ENCODE peak calls at places on chromosome 1, in eight cellular contexts. One of them, this sample, is unnamed. For H4K20me1 and H3K36me3, the result is how much of the 10 kb centered on the place peaks cover.

GRCh38 chr1:82485591-82486369 is 685.0 kb downstream of the ADGRL2 start:
- DNase-seq in PC-3: peak
- DNase-seq in neural progenitor cell: peak
- DNase-seq in HCT116: no peak
- DNase-seq in K562: no peak
- DNase-seq in GM23248: peak
- DNase-seq in MM.1S: no peak
- DNase-seq in SK-N-SH: no peak
- DNase-seq in this sample: no peak

GRCh38 chr1:83747853-83748482 is 251.0 kb downstream of the TTLL7 start:
- DNase-seq in PC-3: no peak
- DNase-seq in neural progenitor cell: peak
- DNase-seq in SK-N-SH: peak
- DNase-seq in HCT116: no peak
- DNase-seq in GM23248: no peak
- DNase-seq in MM.1S: no peak
- DNase-seq in K562: no peak
- DNase-seq in this sample: no peak

GRCh38 chr1:201503397-201504176 is 3.3 kb downstream of the CSRP1 start:
- DNase-seq in SK-N-SH: no peak
- DNase-seq in K562: no peak
- DNase-seq in PC-3: peak
- DNase-seq in neural progenitor cell: peak
- DNase-seq in MM.1S: no peak
- DNase-seq in HCT116: no peak
- DNase-seq in GM23248: peak
- DNase-seq in this sample: no peak

GRCh38 chr1:205250699-205251098 is 23.0 kb downstream of the TMCC2 start:
- DNase-seq in GM23248: no peak
- DNase-seq in SK-N-SH: no peak
- DNase-seq in HCT116: no peak
- DNase-seq in PC-3: no peak
- DNase-seq in neural progenitor cell: no peak
- DNase-seq in MM.1S: no peak
- DNase-seq in K562: no peak
- DNase-seq in this sample: no peak

GRCh38 chr1:81702903-81703302 is 97.8 kb upstream of the ADGRL2 start:
- DNase-seq in SK-N-SH: no peak
- DNase-seq in PC-3: peak
- DNase-seq in HCT116: no peak
- DNase-seq in K562: no peak
- DNase-seq in GM23248: peak
- DNase-seq in MM.1S: no peak
- DNase-seq in neural progenitor cell: no peak
- DNase-seq in this sample: no peak

GRCh38 chr1:88731475-88731874 is 47.4 kb downstream of the PKN2 start:
- DNase-seq in SK-N-SH: no peak
- DNase-seq in HCT116: no peak
- DNase-seq in K562: peak
- DNase-seq in PC-3: peak
- DNase-seq in MM.1S: no peak
- DNase-seq in GM23248: peak
- DNase-seq in neural progenitor cell: no peak
- DNase-seq in this sample: no peak

GRCh38 chr1:211515090-211516023 is 23.4 kb upstream of the RD3 start:
- DNase-seq in HCT116: peak
- DNase-seq in GM23248: peak
- DNase-seq in PC-3: peak
- DNase-seq in neural progenitor cell: peak
- DNase-seq in MM.1S: peak
- DNase-seq in K562: peak
- DNase-seq in SK-N-SH: peak
- DNase-seq in this sample: peak

GRCh38 chr1:152179566-152179965 is 20.5 kb upstream of the RPTN start:
- DNase-seq in MM.1S: no peak
- DNase-seq in GM23248: peak
- DNase-seq in HCT116: no peak
- DNase-seq in K562: no peak
- DNase-seq in PC-3: no peak
- DNase-seq in SK-N-SH: no peak
- DNase-seq in neural progenitor cell: no peak
- DNase-seq in this sample: no peak

GRCh38 chr1:223350361-223350908 is 13.5 kb downstream of the SUSD4 start:
- DNase-seq in neural progenitor cell: no peak
- DNase-seq in MM.1S: no peak
- DNase-seq in SK-N-SH: no peak
- DNase-seq in HCT116: no peak
- DNase-seq in GM23248: no peak
- DNase-seq in K562: no peak
- DNase-seq in PC-3: no peak
- DNase-seq in this sample: no peak

GRCh38 chr1:150820710-150821521 is 12.9 kb upstream of the CTSK start:
- DNase-seq in GM23248: peak
- DNase-seq in PC-3: peak
- DNase-seq in neural progenitor cell: no peak
- DNase-seq in K562: no peak
- DNase-seq in MM.1S: no peak
- DNase-seq in HCT116: no peak
- DNase-seq in SK-N-SH: no peak
- DNase-seq in this sample: no peak

GRCh38 chr1:29793653-29794348 is 557.5 kb downstream of the PTPRU start:
- DNase-seq in K562: no peak
- DNase-seq in PC-3: no peak
- DNase-seq in neural progenitor cell: no peak
- DNase-seq in GM23248: no peak
- DNase-seq in MM.1S: no peak
- DNase-seq in SK-N-SH: no peak
- DNase-seq in HCT116: no peak
- DNase-seq in this sample: no peak

GRCh38 chr1:205398586-205398985 is 23.3 kb downstream of the LEMD1 start:
- DNase-seq in neural progenitor cell: no peak
- DNase-seq in HCT116: no peak
- DNase-seq in MM.1S: no peak
- DNase-seq in K562: no peak
- DNase-seq in GM23248: no peak
- DNase-seq in SK-N-SH: no peak
- DNase-seq in PC-3: no peak
- DNase-seq in this sample: no peak

GRCh38 chr1:212667223-212668139 is 32.2 kb downstream of the BATF3 start:
- DNase-seq in K562: no peak
- DNase-seq in MM.1S: no peak
- DNase-seq in PC-3: peak
- DNase-seq in neural progenitor cell: no peak
- DNase-seq in GM23248: peak
- DNase-seq in SK-N-SH: peak
- DNase-seq in HCT116: peak
- DNase-seq in this sample: peak

GRCh38 chr1:226104671-226105121 is 42.2 kb downstream of the H3-3A start:
- DNase-seq in GM23248: peak
- DNase-seq in MM.1S: no peak
- DNase-seq in PC-3: peak
- DNase-seq in K562: no peak
- DNase-seq in HCT116: no peak
- DNase-seq in SK-N-SH: no peak
- DNase-seq in neural progenitor cell: no peak
- DNase-seq in this sample: no peak

GRCh38 chr1:173100476-173101107 is 49.9 kb upstream of the TNFSF18 start:
- DNase-seq in PC-3: no peak
- DNase-seq in K562: no peak
- DNase-seq in SK-N-SH: no peak
- DNase-seq in GM23248: no peak
- DNase-seq in MM.1S: no peak
- DNase-seq in neural progenitor cell: no peak
- DNase-seq in HCT116: no peak
- DNase-seq in this sample: no peak

GRCh38 chr1:87678221-87678715 is 349.6 kb downstream of the LMO4 start:
- DNase-seq in neural progenitor cell: no peak
- DNase-seq in MM.1S: no peak
- DNase-seq in HCT116: no peak
- DNase-seq in SK-N-SH: no peak
- DNase-seq in K562: no peak
- DNase-seq in GM23248: no peak
- DNase-seq in PC-3: no peak
- DNase-seq in this sample: no peak

GRCh38 chr1:15049067-15049466 is 104.5 kb upstream of the TMEM51 start:
- DNase-seq in GM23248: no peak
- DNase-seq in PC-3: no peak
- DNase-seq in MM.1S: no peak
- DNase-seq in neural progenitor cell: no peak
- DNase-seq in HCT116: no peak
- DNase-seq in SK-N-SH: no peak
- DNase-seq in K562: no peak
- DNase-seq in this sample: no peak

GRCh38 chr1:186648606-186649005 is 31.6 kb downstream of the PTGS2 start:
- DNase-seq in neural progenitor cell: no peak
- DNase-seq in SK-N-SH: no peak
- DNase-seq in PC-3: no peak
- DNase-seq in GM23248: peak
- DNase-seq in K562: no peak
- DNase-seq in HCT116: no peak
- DNase-seq in MM.1S: no peak
- DNase-seq in this sample: no peak

GRCh38 chr1:228037401-228038386 is 30.9 kb downstream of the WNT3A start:
- DNase-seq in HCT116: no peak
- DNase-seq in neural progenitor cell: peak
- DNase-seq in GM23248: peak
- DNase-seq in PC-3: no peak
- DNase-seq in SK-N-SH: no peak
- DNase-seq in MM.1S: no peak
- DNase-seq in K562: no peak
- DNase-seq in this sample: no peak

GRCh38 chr1:182229907-182230522 is 161.6 kb downstream of the GLUL start:
- DNase-seq in MM.1S: no peak
- DNase-seq in K562: no peak
- DNase-seq in PC-3: no peak
- DNase-seq in neural progenitor cell: peak
- DNase-seq in GM23248: peak
- DNase-seq in SK-N-SH: peak
- DNase-seq in HCT116: no peak
- DNase-seq in this sample: no peak

GRCh38 chr1:66138613-66139012 is 345.9 kb downstream of the PDE4B start:
- DNase-seq in K562: no peak
- DNase-seq in PC-3: no peak
- DNase-seq in MM.1S: no peak
- DNase-seq in GM23248: no peak
- DNase-seq in SK-N-SH: no peak
- DNase-seq in neural progenitor cell: no peak
- DNase-seq in HCT116: no peak
- DNase-seq in this sample: no peak

GRCh38 chr1:226135059-226135651 is 51.4 kb downstream of the ACBD3 start:
- DNase-seq in neural progenitor cell: no peak
- DNase-seq in SK-N-SH: peak
- DNase-seq in MM.1S: no peak
- DNase-seq in HCT116: no peak
- DNase-seq in GM23248: no peak
- DNase-seq in PC-3: no peak
- DNase-seq in K562: no peak
- DNase-seq in this sample: no peak

GRCh38 chr1:73998348-73998959 is 199.5 kb downstream of the LRRIQ3 start:
- DNase-seq in PC-3: peak
- DNase-seq in MM.1S: peak
- DNase-seq in HCT116: peak
- DNase-seq in GM23248: peak
- DNase-seq in neural progenitor cell: peak
- DNase-seq in SK-N-SH: peak
- DNase-seq in K562: no peak
- DNase-seq in this sample: peak

GRCh38 chr1:206931709-206932108 is 10.0 kb upstream of the FCMR start:
- DNase-seq in neural progenitor cell: no peak
- DNase-seq in K562: no peak
- DNase-seq in SK-N-SH: no peak
- DNase-seq in GM23248: no peak
- DNase-seq in PC-3: no peak
- DNase-seq in HCT116: no peak
- DNase-seq in MM.1S: no peak
- DNase-seq in this sample: no peak

GRCh38 chr1:22788298-22788697 is 77.7 kb downstream of the EPHB2 start:
- DNase-seq in K562: no peak
- DNase-seq in SK-N-SH: peak
- DNase-seq in MM.1S: no peak
- DNase-seq in PC-3: no peak
- DNase-seq in HCT116: no peak
- DNase-seq in GM23248: no peak
- DNase-seq in neural progenitor cell: no peak
- DNase-seq in this sample: no peak
- H3K9ac ChIP-seq in K562: no peak
- H3K9ac ChIP-seq in SK-N-SH: no peak
- H3K9ac ChIP-seq in MM.1S: no peak
- H3K9ac ChIP-seq in PC-3: no peak
- H3K9ac ChIP-seq in HCT116: no peak
- H3K9ac ChIP-seq in GM23248: no peak
- H3K9ac ChIP-seq in neural progenitor cell: no peak
- H3K9ac ChIP-seq in this sample: no peak

GRCh38 chr1:27787895-27788294 is 14.9 kb downstream of the STX12 start:
- DNase-seq in SK-N-SH: no peak
- DNase-seq in PC-3: no peak
- DNase-seq in GM23248: peak
- DNase-seq in neural progenitor cell: no peak
- DNase-seq in MM.1S: no peak
- DNase-seq in K562: no peak
- DNase-seq in HCT116: no peak
- DNase-seq in this sample: no peak
- H4K20me1 ChIP-seq in SK-N-SH: under half
- H4K20me1 ChIP-seq in PC-3: under half
- H4K20me1 ChIP-seq in GM23248: under half
- H4K20me1 ChIP-seq in neural progenitor cell: under half
- H4K20me1 ChIP-seq in MM.1S: under half
- H4K20me1 ChIP-seq in K562: under half
- H4K20me1 ChIP-seq in HCT116: under half
- H4K20me1 ChIP-seq in this sample: under half

DNA sequence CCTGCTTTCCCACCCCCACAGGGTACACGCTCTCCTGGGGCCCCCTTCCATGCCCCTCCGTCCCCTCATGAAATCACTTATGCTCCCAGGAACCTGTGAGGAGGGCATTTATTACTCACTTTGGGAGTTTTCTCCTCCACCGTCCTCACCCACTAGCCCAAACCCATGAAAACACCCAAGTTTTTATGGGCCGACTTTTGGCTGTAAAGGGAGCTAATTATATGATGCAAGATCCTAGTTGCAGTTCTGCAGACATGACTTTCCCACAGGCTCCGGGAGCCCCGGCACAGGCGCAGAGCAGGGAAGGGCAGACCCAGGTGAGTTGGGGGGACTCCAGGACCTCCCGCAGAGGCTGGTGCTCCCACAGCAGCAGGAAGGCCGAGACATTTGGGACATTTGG is 29.7 kb downstream of the EPHA2 start:
- DNase-seq in neural progenitor cell: no peak
- DNase-seq in GM23248: no peak
- DNase-seq in HCT116: no peak
- DNase-seq in PC-3: no peak
- DNase-seq in K562: no peak
- DNase-seq in SK-N-SH: no peak
- DNase-seq in MM.1S: no peak
- DNase-seq in this sample: no peak
- H3K36me3 ChIP-seq in neural progenitor cell: under half
- H3K36me3 ChIP-seq in GM23248: under half
- H3K36me3 ChIP-seq in HCT116: half or more
- H3K36me3 ChIP-seq in PC-3: half or more
- H3K36me3 ChIP-seq in K562: under half
- H3K36me3 ChIP-seq in SK-N-SH: half or more
- H3K36me3 ChIP-seq in MM.1S: under half
- H3K36me3 ChIP-seq in this sample: under half

GRCh38 chr1:22749919-22750670 is 39.5 kb downstream of the EPHB2 start:
- DNase-seq in SK-N-SH: no peak
- DNase-seq in K562: no peak
- DNase-seq in neural progenitor cell: peak
- DNase-seq in MM.1S: no peak
- DNase-seq in PC-3: peak
- DNase-seq in HCT116: peak
- DNase-seq in GM23248: peak
- DNase-seq in this sample: peak
- H3K9ac ChIP-seq in SK-N-SH: peak
- H3K9ac ChIP-seq in K562: no peak
- H3K9ac ChIP-seq in neural progenitor cell: no peak
- H3K9ac ChIP-seq in MM.1S: no peak
- H3K9ac ChIP-seq in PC-3: peak
- H3K9ac ChIP-seq in HCT116: peak
- H3K9ac ChIP-seq in GM23248: peak
- H3K9ac ChIP-seq in this sample: no peak

This sample was measured in Karpas-422.